ENCODE peak calls at places on chromosomes 4 and X, in six cellular contexts. One of them, this sample, is unnamed.

GRCh38 chrX:18415386-18415785 is 10.0 kb upstream of the CDKL5 start:
- DNase-seq in astrocyte: peak
- DNase-seq in kidney: no peak
- DNase-seq in gastrocnemius medialis: no peak
- DNase-seq in adrenal gland: no peak
- DNase-seq in chondrocyte: no peak
- DNase-seq in this sample: no peak

GRCh38 chr4:127622923-127623754 is 9.6 kb upstream of the INTU start:
- DNase-seq in astrocyte: peak
- DNase-seq in kidney: peak
- DNase-seq in gastrocnemius medialis: no peak
- DNase-seq in adrenal gland: peak
- DNase-seq in chondrocyte: no peak
- DNase-seq in this sample: no peak

GRCh38 chr4:126859314-126859713 is 773.4 kb upstream of the INTU start:
- DNase-seq in astrocyte: no peak
- DNase-seq in kidney: no peak
- DNase-seq in gastrocnemius medialis: no peak
- DNase-seq in adrenal gland: no peak
- DNase-seq in chondrocyte: no peak
- DNase-seq in this sample: no peak

GRCh38 chrX:150692837-150693781 is at the start of gene MTMR1:
- DNase-seq in astrocyte: no peak
- DNase-seq in kidney: peak
- DNase-seq in gastrocnemius medialis: peak
- DNase-seq in adrenal gland: no peak
- DNase-seq in chondrocyte: no peak
- DNase-seq in this sample: no peak

GRCh38 chr4:1368421-1369090 is 21.5 kb downstream of the UVSSA start:
- DNase-seq in astrocyte: no peak
- DNase-seq in kidney: peak
- DNase-seq in gastrocnemius medialis: peak
- DNase-seq in adrenal gland: no peak
- DNase-seq in chondrocyte: peak
- DNase-seq in this sample: no peak

GRCh38 chr4:46993075-46994006 is at the start of gene GABRA4:
- DNase-seq in astrocyte: peak
- DNase-seq in kidney: peak
- DNase-seq in gastrocnemius medialis: no peak
- DNase-seq in adrenal gland: no peak
- DNase-seq in chondrocyte: no peak
- DNase-seq in this sample: no peak

GRCh38 chrX:26783512-26784225 is 567.7 kb downstream of the MAGEB5 start:
- DNase-seq in astrocyte: no peak
- DNase-seq in kidney: no peak
- DNase-seq in gastrocnemius medialis: no peak
- DNase-seq in adrenal gland: peak
- DNase-seq in chondrocyte: no peak
- DNase-seq in this sample: no peak

GRCh38 chrX:148567229-148567628 is 66.8 kb downstream of the AFF2 start:
- DNase-seq in astrocyte: peak
- DNase-seq in kidney: no peak
- DNase-seq in gastrocnemius medialis: no peak
- DNase-seq in adrenal gland: no peak
- DNase-seq in chondrocyte: no peak
- DNase-seq in this sample: no peak

GRCh38 chr4:156949373-156949814 is 22.2 kb downstream of the PDGFC start:
- DNase-seq in astrocyte: peak
- DNase-seq in kidney: no peak
- DNase-seq in gastrocnemius medialis: no peak
- DNase-seq in adrenal gland: no peak
- DNase-seq in chondrocyte: no peak
- DNase-seq in this sample: peak

GRCh38 chr4:187019896-187020295 is 296.2 kb upstream of the FAT1 start:
- DNase-seq in astrocyte: no peak
- DNase-seq in kidney: no peak
- DNase-seq in gastrocnemius medialis: no peak
- DNase-seq in adrenal gland: no peak
- DNase-seq in chondrocyte: no peak
- DNase-seq in this sample: no peak

GRCh38 chrX:150531467-150531866 is 37.0 kb upstream of the MTM1 start:
- DNase-seq in astrocyte: no peak
- DNase-seq in kidney: no peak
- DNase-seq in gastrocnemius medialis: no peak
- DNase-seq in adrenal gland: no peak
- DNase-seq in chondrocyte: no peak
- DNase-seq in this sample: no peak

GRCh38 chr4:140952709-140953108 is 180.6 kb downstream of the RNF150 start:
- DNase-seq in astrocyte: peak
- DNase-seq in kidney: no peak
- DNase-seq in gastrocnemius medialis: no peak
- DNase-seq in adrenal gland: no peak
- DNase-seq in chondrocyte: no peak
- DNase-seq in this sample: no peak

GRCh38 chr4:40201898-40202297 is 5.1 kb downstream of the RHOH start:
- DNase-seq in astrocyte: no peak
- DNase-seq in kidney: no peak
- DNase-seq in gastrocnemius medialis: no peak
- DNase-seq in adrenal gland: no peak
- DNase-seq in chondrocyte: no peak
- DNase-seq in this sample: no peak

GRCh38 chrX:41445171-41445570 is 2.0 kb upstream of the NYX start:
- DNase-seq in astrocyte: no peak
- DNase-seq in kidney: no peak
- DNase-seq in gastrocnemius medialis: no peak
- DNase-seq in adrenal gland: no peak
- DNase-seq in chondrocyte: no peak
- DNase-seq in this sample: no peak

GRCh38 chrX:47645530-47645929 is 4.8 kb downstream of the ELK1 start:
- DNase-seq in astrocyte: no peak
- DNase-seq in kidney: no peak
- DNase-seq in gastrocnemius medialis: no peak
- DNase-seq in adrenal gland: peak
- DNase-seq in chondrocyte: no peak
- DNase-seq in this sample: no peak

GRCh38 chr4:15354358-15354757 is 73.5 kb upstream of the C1QTNF7 start:
- DNase-seq in astrocyte: no peak
- DNase-seq in kidney: no peak
- DNase-seq in gastrocnemius medialis: peak
- DNase-seq in adrenal gland: no peak
- DNase-seq in chondrocyte: no peak
- DNase-seq in this sample: no peak

GRCh38 chr4:169080970-169081369 is 70.9 kb upstream of the CBR4 start:
- DNase-seq in astrocyte: peak
- DNase-seq in kidney: no peak
- DNase-seq in gastrocnemius medialis: no peak
- DNase-seq in adrenal gland: peak
- DNase-seq in chondrocyte: no peak
- DNase-seq in this sample: peak

GRCh38 chrX:22629105-22629725 is 356.5 kb downstream of the CBLL2 start:
- DNase-seq in astrocyte: peak
- DNase-seq in kidney: no peak
- DNase-seq in gastrocnemius medialis: no peak
- DNase-seq in adrenal gland: no peak
- DNase-seq in chondrocyte: no peak
- DNase-seq in this sample: peak

GRCh38 chrX:53435997-53436396 is 1.8 kb upstream of the HSD17B10 start:
- DNase-seq in astrocyte: peak
- DNase-seq in kidney: peak
- DNase-seq in gastrocnemius medialis: peak
- DNase-seq in adrenal gland: peak
- DNase-seq in chondrocyte: no peak
- DNase-seq in this sample: peak

GRCh38 chr4:71486550-71487323 is 147.9 kb downstream of the SLC4A4 start:
- DNase-seq in astrocyte: no peak
- DNase-seq in kidney: no peak
- DNase-seq in gastrocnemius medialis: no peak
- DNase-seq in adrenal gland: no peak
- DNase-seq in chondrocyte: no peak
- DNase-seq in this sample: no peak

GRCh38 chrX:80237072-80237471 is 183.2 kb upstream of the TENT5D start:
- DNase-seq in astrocyte: no peak
- DNase-seq in kidney: no peak
- DNase-seq in gastrocnemius medialis: no peak
- DNase-seq in adrenal gland: no peak
- DNase-seq in chondrocyte: no peak
- DNase-seq in this sample: no peak

GRCh38 chr4:128904821-128905220 is 95.3 kb downstream of the JADE1 start:
- DNase-seq in astrocyte: no peak
- DNase-seq in kidney: no peak
- DNase-seq in gastrocnemius medialis: no peak
- DNase-seq in adrenal gland: no peak
- DNase-seq in chondrocyte: no peak
- DNase-seq in this sample: no peak

GRCh38 chrX:129842510-129843208 is 1.0 kb downstream of the ZDHHC9 start:
- DNase-seq in astrocyte: peak
- DNase-seq in kidney: no peak
- DNase-seq in gastrocnemius medialis: peak
- DNase-seq in adrenal gland: peak
- DNase-seq in chondrocyte: no peak
- DNase-seq in this sample: peak

GRCh38 chr4:147463065-147463464 is 17.8 kb upstream of the EDNRA start:
- DNase-seq in astrocyte: no peak
- DNase-seq in kidney: no peak
- DNase-seq in gastrocnemius medialis: no peak
- DNase-seq in adrenal gland: no peak
- DNase-seq in chondrocyte: no peak
- DNase-seq in this sample: no peak

GRCh38 chrX:3712870-3713224 is 602 bp downstream of the PRKX start:
- DNase-seq in astrocyte: no peak
- DNase-seq in kidney: peak
- DNase-seq in gastrocnemius medialis: no peak
- DNase-seq in adrenal gland: no peak
- DNase-seq in chondrocyte: peak
- DNase-seq in this sample: no peak

GRCh38 chrX:55593756-55594257 is 29.4 kb upstream of the FOXR2 start:
- DNase-seq in astrocyte: no peak
- DNase-seq in kidney: no peak
- DNase-seq in gastrocnemius medialis: no peak
- DNase-seq in adrenal gland: no peak
- DNase-seq in chondrocyte: no peak
- DNase-seq in this sample: no peak
- TF ChIP-seq CTCF in astrocyte: no peak
- TF ChIP-seq CTCF in kidney: no peak
- TF ChIP-seq CTCF in gastrocnemius medialis: no peak
- TF ChIP-seq CTCF in adrenal gland: no peak
- TF ChIP-seq CTCF in chondrocyte: no peak
- TF ChIP-seq CTCF in this sample: no peak

DNA sequence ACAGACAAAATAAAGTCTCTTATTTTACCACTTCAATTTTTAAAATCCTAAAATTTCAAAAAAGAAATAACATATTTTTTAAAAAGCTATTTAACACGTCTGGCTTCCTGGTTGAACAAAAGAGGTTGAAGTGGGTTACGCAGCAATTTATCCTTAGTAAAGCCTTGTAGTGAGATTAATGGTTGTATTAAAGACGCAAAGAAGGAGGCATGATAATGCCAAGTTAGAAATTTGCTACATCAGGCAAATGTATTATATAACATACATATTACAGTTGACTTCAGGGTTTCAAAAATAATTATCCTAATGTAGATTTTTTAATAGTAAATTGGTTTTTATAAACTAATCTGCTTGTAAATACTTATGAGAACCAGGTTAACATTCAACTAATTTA is 35.3 kb downstream of the ANKRD17 start:
- DNase-seq in astrocyte: peak
- DNase-seq in kidney: no peak
- DNase-seq in gastrocnemius medialis: no peak
- DNase-seq in adrenal gland: no peak
- DNase-seq in chondrocyte: no peak
- DNase-seq in this sample: no peak
- TF ChIP-seq CTCF in astrocyte: no peak
- TF ChIP-seq CTCF in kidney: no peak
- TF ChIP-seq CTCF in gastrocnemius medialis: no peak
- TF ChIP-seq CTCF in adrenal gland: no peak
- TF ChIP-seq CTCF in chondrocyte: no peak
- TF ChIP-seq CTCF in this sample: no peak

GRCh38 chrX:113001836-113002235 is 161.2 kb upstream of the AMOT start:
- DNase-seq in astrocyte: no peak
- DNase-seq in kidney: no peak
- DNase-seq in gastrocnemius medialis: no peak
- DNase-seq in adrenal gland: no peak
- DNase-seq in chondrocyte: no peak
- DNase-seq in this sample: no peak
- TF ChIP-seq CTCF in astrocyte: no peak
- TF ChIP-seq CTCF in kidney: no peak
- TF ChIP-seq CTCF in gastrocnemius medialis: no peak
- TF ChIP-seq CTCF in adrenal gland: no peak
- TF ChIP-seq CTCF in chondrocyte: peak
- TF ChIP-seq CTCF in this sample: no peak

GRCh38 chr4:2930821-2931764 is 32.1 kb downstream of the NOP14 start:
- DNase-seq in astrocyte: no peak
- DNase-seq in kidney: peak
- DNase-seq in gastrocnemius medialis: peak
- DNase-seq in adrenal gland: no peak
- DNase-seq in chondrocyte: peak
- DNase-seq in this sample: no peak

GRCh38 chr4:2932951-2933565 is 30.1 kb downstream of the NOP14 start:
- DNase-seq in astrocyte: no peak
- DNase-seq in kidney: peak
- DNase-seq in gastrocnemius medialis: peak
- DNase-seq in adrenal gland: peak
- DNase-seq in chondrocyte: peak
- DNase-seq in this sample: no peak

GRCh38 chr4:2932561-2932950 is 30.6 kb downstream of the NOP14 start:
- DNase-seq in astrocyte: no peak
- DNase-seq in kidney: peak
- DNase-seq in gastrocnemius medialis: peak
- DNase-seq in adrenal gland: peak
- DNase-seq in chondrocyte: peak
- DNase-seq in this sample: no peak

GRCh38 chr4:2933566-2934076 is 29.6 kb downstream of the NOP14 start:
- DNase-seq in astrocyte: no peak
- DNase-seq in kidney: peak
- DNase-seq in gastrocnemius medialis: peak
- DNase-seq in adrenal gland: no peak
- DNase-seq in chondrocyte: peak
- DNase-seq in this sample: no peak

DNA sequence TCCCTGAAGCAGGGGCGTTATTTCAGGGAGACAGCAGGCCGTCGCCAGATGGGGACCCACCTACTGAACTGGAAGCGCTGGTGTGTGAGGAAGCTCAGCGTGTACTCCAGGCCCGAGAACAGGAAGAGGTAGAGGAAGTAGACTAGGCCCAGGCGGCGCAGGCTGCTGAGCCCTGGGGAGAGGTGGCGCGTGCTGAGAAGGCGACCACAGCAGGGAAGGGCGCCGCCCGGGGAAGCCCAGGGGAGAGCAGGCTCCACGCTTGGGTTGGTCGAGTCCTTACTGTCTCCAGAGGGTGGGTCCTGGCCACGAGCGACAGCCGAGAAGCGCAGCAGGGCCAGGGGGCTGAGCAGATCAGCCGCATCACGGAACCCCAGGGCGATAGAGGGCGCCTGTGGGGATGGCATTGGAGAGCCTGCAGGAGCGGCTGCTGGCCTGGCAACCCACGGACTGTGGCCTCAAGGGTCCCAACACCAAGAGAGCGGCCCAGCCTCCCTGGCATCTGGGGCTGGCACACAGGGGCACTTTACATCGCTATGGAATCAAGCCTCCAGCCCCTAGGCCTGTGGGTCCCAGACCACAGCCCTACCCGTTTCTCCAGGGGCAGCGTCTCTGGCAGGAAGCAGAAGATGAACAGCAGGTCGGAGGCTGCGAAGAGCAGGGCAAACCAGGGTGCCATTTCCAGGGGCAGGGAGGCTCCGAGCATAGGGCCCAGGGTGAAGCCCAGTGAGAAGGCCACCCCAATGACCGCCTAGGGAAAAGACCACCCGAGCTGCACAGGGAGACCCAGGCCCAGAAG is 31.2 kb downstream of the NOP14 start:
- DNase-seq in astrocyte: no peak
- DNase-seq in kidney: peak
- DNase-seq in gastrocnemius medialis: peak
- DNase-seq in adrenal gland: peak
- DNase-seq in chondrocyte: peak
- DNase-seq in this sample: no peak
- TF ChIP-seq CTCF in astrocyte: no peak
- TF ChIP-seq CTCF in kidney: no peak
- TF ChIP-seq CTCF in gastrocnemius medialis: no peak
- TF ChIP-seq CTCF in adrenal gland: no peak
- TF ChIP-seq CTCF in chondrocyte: no peak
- TF ChIP-seq CTCF in this sample: no peak

This sample was measured in HFFc6.